ENCODE peak calls at places on chromosomes 5 and 9, in four cellular contexts. One of them, this sample, is unnamed.

GRCh38 chr5:135073771-135074345 is 39.8 kb upstream of the PITX1 start:
- DNase-seq in K562: no peak
- DNase-seq in H1: no peak
- DNase-seq in GM12878: no peak
- DNase-seq in this sample: no peak

GRCh38 chr5:100777680-100778281 is 125.3 kb downstream of the ST8SIA4 start:
- DNase-seq in K562: peak
- DNase-seq in H1: no peak
- DNase-seq in GM12878: peak
- DNase-seq in this sample: no peak

GRCh38 chr9:121888438-121888775 is 204.7 kb downstream of the TTLL11 start:
- DNase-seq in K562: no peak
- DNase-seq in H1: no peak
- DNase-seq in GM12878: no peak
- DNase-seq in this sample: no peak

GRCh38 chr9:116212986-116213672 is 59.5 kb downstream of the PAPPA start:
- DNase-seq in K562: no peak
- DNase-seq in H1: no peak
- DNase-seq in GM12878: no peak
- DNase-seq in this sample: no peak

GRCh38 chr9:107049046-107049824 is 186.3 kb downstream of the ZNF462 start:
- DNase-seq in K562: no peak
- DNase-seq in H1: no peak
- DNase-seq in GM12878: no peak
- DNase-seq in this sample: no peak

GRCh38 chr9:8679405-8679951 is 879.9 kb upstream of the DMAC1 start:
- DNase-seq in K562: no peak
- DNase-seq in H1: no peak
- DNase-seq in GM12878: no peak
- DNase-seq in this sample: no peak

GRCh38 chr9:112037281-112038016 is 137.6 kb downstream of the SUSD1 start:
- DNase-seq in K562: no peak
- DNase-seq in H1: no peak
- DNase-seq in GM12878: peak
- DNase-seq in this sample: no peak

GRCh38 chr5:582936-583635 is 29.1 kb upstream of the CEP72 start:
- DNase-seq in K562: no peak
- DNase-seq in H1: no peak
- DNase-seq in GM12878: no peak
- DNase-seq in this sample: no peak

GRCh38 chr5:91024727-91025126 is 358.4 kb downstream of the ARRDC3 start:
- DNase-seq in K562: no peak
- DNase-seq in H1: no peak
- DNase-seq in GM12878: no peak
- DNase-seq in this sample: no peak

GRCh38 chr5:59786271-59786805 is 107.2 kb downstream of the PDE4D start:
- DNase-seq in K562: no peak
- DNase-seq in H1: no peak
- DNase-seq in GM12878: no peak
- DNase-seq in this sample: no peak

GRCh38 chr9:120931278-120932085 is 4.9 kb upstream of the TRAF1 start:
- DNase-seq in K562: no peak
- DNase-seq in H1: no peak
- DNase-seq in GM12878: peak
- DNase-seq in this sample: no peak

GRCh38 chr5:28855631-28856030 is 1817.2 kb upstream of the CDH9 start:
- DNase-seq in K562: no peak
- DNase-seq in H1: no peak
- DNase-seq in GM12878: no peak
- DNase-seq in this sample: no peak

GRCh38 chr5:116343961-116344360 is 230.7 kb downstream of the SEMA6A start:
- DNase-seq in K562: peak
- DNase-seq in H1: peak
- DNase-seq in GM12878: no peak
- DNase-seq in this sample: no peak

GRCh38 chr5:76104027-76104426 is 20.8 kb downstream of the SV2C start:
- DNase-seq in K562: peak
- DNase-seq in H1: no peak
- DNase-seq in GM12878: no peak
- DNase-seq in this sample: peak

GRCh38 chr9:124297553-124297905 is 39.8 kb downstream of the NEK6 start:
- DNase-seq in K562: no peak
- DNase-seq in H1: peak
- DNase-seq in GM12878: no peak
- DNase-seq in this sample: peak

GRCh38 chr9:107387401-107387800 is 102.2 kb downstream of the KLF4 start:
- DNase-seq in K562: no peak
- DNase-seq in H1: no peak
- DNase-seq in GM12878: no peak
- DNase-seq in this sample: no peak

GRCh38 chr5:127650022-127650421 is 1.1 kb downstream of the CTXN3 start:
- DNase-seq in K562: no peak
- DNase-seq in H1: no peak
- DNase-seq in GM12878: no peak
- DNase-seq in this sample: no peak

DNA sequence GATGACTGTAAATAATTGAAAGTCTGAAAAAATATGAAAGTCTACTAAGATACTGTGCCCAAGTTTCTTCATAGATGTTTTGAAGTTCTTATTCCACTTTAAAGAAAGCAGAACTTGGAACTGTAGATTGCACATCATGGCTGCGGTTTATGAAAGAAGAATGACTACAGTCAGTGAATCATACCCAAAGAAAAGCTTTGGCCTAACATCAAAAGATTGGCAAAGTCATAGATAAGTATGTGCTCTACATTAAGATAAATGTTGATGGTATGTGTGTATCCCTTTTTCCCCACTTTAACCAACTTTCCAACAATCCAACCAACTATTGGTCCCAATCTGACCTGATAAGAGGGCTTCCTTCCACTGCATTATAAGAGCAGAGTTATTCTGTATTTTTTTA is 233.3 kb downstream of the ACTL7B start:
- DNase-seq in K562: no peak
- DNase-seq in H1: no peak
- DNase-seq in GM12878: no peak
- DNase-seq in this sample: no peak
- TF ChIP-seq KDM1A in K562: no peak
- TF ChIP-seq KDM1A in H1: no peak
- TF ChIP-seq KDM1A in GM12878: no peak
- TF ChIP-seq KDM1A in this sample: no peak

GRCh38 chr5:176629853-176630680 is at the start of the genes EIF4E1B and SNCB:
- DNase-seq in K562: peak
- DNase-seq in H1: no peak
- DNase-seq in GM12878: no peak
- DNase-seq in this sample: no peak
- TF ChIP-seq EZH2 in K562: no peak
- TF ChIP-seq EZH2 in H1: no peak
- TF ChIP-seq EZH2 in GM12878: no peak
- TF ChIP-seq EZH2 in this sample: peak

DNA sequence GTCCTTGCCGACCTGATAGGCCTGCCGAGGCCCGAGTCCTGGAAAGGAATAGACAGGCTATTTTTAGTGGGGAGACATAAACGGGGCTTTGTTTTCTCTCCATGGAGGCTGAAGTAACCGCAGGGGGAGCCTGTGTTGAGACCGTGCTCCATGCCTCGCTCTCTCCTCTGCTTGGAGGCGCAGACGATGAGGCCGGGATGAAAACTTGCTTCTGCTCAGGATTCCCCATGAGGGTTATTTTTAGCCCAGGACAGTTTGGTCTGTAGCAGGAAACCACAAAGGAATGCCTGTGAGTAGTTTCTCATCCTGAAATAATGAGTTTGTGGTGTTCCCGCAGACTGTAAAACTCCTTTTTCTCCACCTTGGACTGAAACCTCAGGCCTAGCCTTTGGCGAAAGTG is 81.9 kb upstream of the RARS1 start:
- DNase-seq in K562: no peak
- DNase-seq in H1: no peak
- DNase-seq in GM12878: no peak
- DNase-seq in this sample: no peak
- TF ChIP-seq KDM1A in K562: no peak
- TF ChIP-seq KDM1A in H1: no peak
- TF ChIP-seq KDM1A in GM12878: no peak
- TF ChIP-seq KDM1A in this sample: no peak

DNA sequence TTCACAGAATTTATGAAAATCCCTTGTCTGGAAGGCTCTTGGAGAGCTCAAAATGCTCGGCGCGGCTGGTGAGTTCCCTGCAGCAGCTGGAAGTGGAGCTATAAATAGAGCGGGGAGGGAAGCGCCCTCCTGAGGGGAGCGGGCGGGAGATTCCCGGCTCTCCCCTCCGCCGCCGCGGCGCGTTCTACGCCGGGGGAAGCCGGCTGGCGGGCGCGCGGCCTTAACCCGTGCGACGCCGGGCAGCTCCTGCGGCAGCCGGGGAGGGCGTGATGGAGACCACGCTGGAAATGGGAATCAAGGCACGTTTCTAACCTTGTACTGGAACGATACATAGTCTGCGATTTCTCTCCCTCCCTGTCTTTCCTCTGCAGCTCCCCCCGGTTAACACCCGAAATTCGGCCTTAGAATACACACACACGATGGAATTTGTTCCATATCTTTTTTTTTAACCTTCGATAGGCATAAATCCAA is 306.5 kb upstream of the KCNN2 start:
- DNase-seq in K562: no peak
- DNase-seq in H1: peak
- DNase-seq in GM12878: no peak
- DNase-seq in this sample: no peak
- TF ChIP-seq EZH2 in K562: no peak
- TF ChIP-seq EZH2 in H1: no peak
- TF ChIP-seq EZH2 in GM12878: no peak
- TF ChIP-seq EZH2 in this sample: no peak

This sample was measured in HepG2.